ENCODE peak calls at places on chromosomes 13 and 19, in four cellular contexts. G is naive thymus-derived CD4-positive, alpha-beta T cell; R is right lobe of liver; C is fibroblast of lung. T is an unnamed sample.

GRCh38 chr19:20197747-20198146 is 30.7 kb downstream of the ZNF486 start:
- DNase-seq in R (no peak), C (no peak), G (no peak), T (no peak)

GRCh38 chr19:3669616-3670257 is 30.5 kb downstream of the PIP5K1C start:
- DNase-seq in G (no peak), R (no peak), C (no peak), T (no peak)

GRCh38 chr19:4597278-4597974 is 37.9 kb upstream of the SEMA6B start:
- DNase-seq in R (no peak), G (peak), C (no peak), T (no peak)

GRCh38 chr13:69857188-69857821 is 250.3 kb upstream of the ATXN8OS start:
- DNase-seq in R (no peak), C (peak), G (no peak), T (no peak)

GRCh38 chr13:76667551-76667950 is 218.7 kb downstream of the KCTD12 start:
- DNase-seq in R (no peak), C (peak), G (peak), T (no peak)

GRCh38 chr19:38517321-38517720 is 83.8 kb downstream of the RYR1 start:
- DNase-seq in R (no peak), C (no peak), G (no peak), T (no peak)

GRCh38 chr13:50365683-50366391 is 350.6 kb downstream of the KCNRG start:
- DNase-seq in G (no peak), C (peak), R (no peak), T (peak)

GRCh38 chr13:47256618-47257017 is 359.8 kb upstream of the HTR2A start:
- DNase-seq in R (no peak), C (peak), G (no peak), T (no peak)

GRCh38 chr13:21053231-21053630 is 8.2 kb downstream of the LATS2 start:
- DNase-seq in R (no peak), C (no peak), G (no peak), T (no peak)

GRCh38 chr19:20028611-20029010 is 10.7 kb downstream of the ZNF682 start:
- DNase-seq in G (no peak), C (no peak), R (no peak), T (no peak)

GRCh38 chr19:13100031-13100588 is 2.5 kb downstream of the LYL1 start:
- DNase-seq in R (no peak), C (peak), G (peak), T (no peak)

GRCh38 chr19:3365447-3366103 is 808 bp upstream of the NFIC start:
- DNase-seq in R (no peak), C (peak), G (no peak), T (peak)

GRCh38 chr13:68176486-68176885 is 946.4 kb upstream of the PCDH9 start:
- DNase-seq in G (no peak), C (peak), R (no peak), T (no peak)

GRCh38 chr13:79966502-79966901 is 374.4 kb downstream of the SPRY2 start:
- DNase-seq in R (no peak), G (no peak), C (no peak), T (peak)

GRCh38 chr19:11577451-11578341 is at the start of gene ACP5:
- DNase-seq in G (peak), R (no peak), C (no peak), T (no peak)
- H3K4me3 ChIP-seq in G (peak), R (peak), C (no peak), T (no peak)

DNA sequence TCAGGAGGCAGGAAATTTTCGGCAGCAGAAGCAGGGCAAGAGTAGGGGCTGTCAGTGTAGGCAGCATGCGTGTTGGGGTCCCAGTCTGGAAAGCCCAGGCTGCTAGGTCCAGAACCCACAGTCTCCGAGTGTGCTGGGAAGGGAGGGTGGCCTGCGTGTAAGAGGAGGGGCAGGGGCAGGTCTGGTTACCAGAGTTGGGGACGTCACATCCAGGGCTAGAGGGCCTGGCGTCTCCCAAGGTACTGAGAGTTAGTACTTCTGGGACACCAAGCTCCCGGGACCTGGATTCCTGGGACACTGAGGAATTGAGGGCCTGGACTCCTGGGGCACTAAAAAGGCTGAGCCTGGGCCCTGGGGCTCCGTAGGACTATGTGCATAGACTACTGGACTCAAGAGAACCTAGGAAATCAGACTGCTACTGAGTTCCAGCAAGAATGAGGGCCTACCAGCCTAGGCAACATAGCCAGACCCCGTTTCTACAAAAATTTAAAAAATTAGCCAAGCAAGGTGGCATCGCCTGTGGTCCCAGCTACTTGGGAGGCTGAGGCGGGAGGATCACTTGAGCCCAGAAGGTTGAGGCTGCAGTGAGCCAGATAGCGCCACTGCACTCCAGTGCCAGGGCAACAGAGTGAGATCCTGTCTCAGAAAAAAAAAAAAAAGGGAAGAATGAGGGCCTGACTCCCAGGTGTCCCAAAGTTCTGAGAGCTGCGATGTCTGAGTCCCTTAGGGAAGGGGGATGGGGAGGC is 2.5 kb downstream of the NFKBID start:
- DNase-seq in R (no peak), C (no peak), G (no peak), T (no peak)
- H3K4me3 ChIP-seq in R (no peak), C (peak), G (peak), T (no peak)

GRCh38 chr13:52737900-52738299 is 1.7 kb downstream of the CNMD start:
- DNase-seq in C (no peak), R (no peak), G (no peak), T (peak)
- H3K4me3 ChIP-seq in C (no peak), R (no peak), G (no peak), T (no peak)

DNA sequence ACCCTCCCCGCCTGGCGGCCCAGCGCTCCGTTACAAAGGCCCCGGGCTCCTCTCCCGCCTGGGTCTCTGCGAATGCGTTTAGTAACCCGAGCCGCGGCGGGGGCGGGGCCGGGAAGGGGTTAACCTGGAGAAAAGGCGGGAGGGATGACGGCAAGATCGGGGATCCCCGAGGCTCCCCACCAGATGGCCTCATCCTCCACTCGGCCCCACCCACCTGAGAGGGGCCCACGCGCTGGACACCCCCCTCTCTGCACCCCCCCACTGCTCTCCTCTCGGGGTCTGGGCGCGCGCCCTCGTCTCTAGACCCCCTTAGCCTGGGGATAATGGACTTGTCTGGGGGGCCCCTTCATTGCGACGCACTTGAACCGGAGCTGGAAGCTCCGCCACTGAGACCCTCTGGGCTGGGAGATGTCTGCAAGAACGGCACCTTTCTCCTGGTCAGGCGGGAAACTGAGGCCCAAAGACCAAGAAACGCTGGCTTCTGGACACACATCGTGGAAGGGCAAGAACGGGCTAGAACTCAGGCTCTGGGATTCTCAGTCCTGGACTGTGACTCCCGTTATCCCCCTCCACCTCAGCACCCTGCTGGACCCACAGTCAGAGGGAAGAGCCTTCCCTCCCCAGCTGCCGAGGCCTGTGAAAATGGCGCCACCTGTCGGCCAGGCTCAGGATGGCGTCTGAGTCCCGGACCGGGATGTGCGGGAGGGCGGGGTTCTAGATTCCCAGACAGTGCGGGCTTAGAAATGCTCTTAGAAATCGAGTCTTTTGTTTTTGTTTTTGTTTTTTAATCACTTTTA is 2.9 kb upstream of the LTBP4 start:
- DNase-seq in R (peak), G (peak), C (peak), T (peak)
- H3K4me3 ChIP-seq in R (no peak), G (no peak), C (peak), T (peak)

GRCh38 chr19:1647664-1648155 is 4.7 kb downstream of the TCF3 start:
- DNase-seq in R (no peak), G (no peak), C (no peak), T (no peak)

GRCh38 chr19:1649706-1650626 is 2.4 kb downstream of the TCF3 start:
- DNase-seq in R (no peak), C (no peak), G (no peak), T (peak)

GRCh38 chr19:1650627-1651009 is 1.8 kb downstream of the TCF3 start:
- DNase-seq in R (no peak), C (peak), G (peak), T (peak)

GRCh38 chr19:1648156-1648925 is 4.1 kb downstream of the TCF3 start:
- DNase-seq in G (no peak), C (no peak), R (no peak), T (no peak)

DNA sequence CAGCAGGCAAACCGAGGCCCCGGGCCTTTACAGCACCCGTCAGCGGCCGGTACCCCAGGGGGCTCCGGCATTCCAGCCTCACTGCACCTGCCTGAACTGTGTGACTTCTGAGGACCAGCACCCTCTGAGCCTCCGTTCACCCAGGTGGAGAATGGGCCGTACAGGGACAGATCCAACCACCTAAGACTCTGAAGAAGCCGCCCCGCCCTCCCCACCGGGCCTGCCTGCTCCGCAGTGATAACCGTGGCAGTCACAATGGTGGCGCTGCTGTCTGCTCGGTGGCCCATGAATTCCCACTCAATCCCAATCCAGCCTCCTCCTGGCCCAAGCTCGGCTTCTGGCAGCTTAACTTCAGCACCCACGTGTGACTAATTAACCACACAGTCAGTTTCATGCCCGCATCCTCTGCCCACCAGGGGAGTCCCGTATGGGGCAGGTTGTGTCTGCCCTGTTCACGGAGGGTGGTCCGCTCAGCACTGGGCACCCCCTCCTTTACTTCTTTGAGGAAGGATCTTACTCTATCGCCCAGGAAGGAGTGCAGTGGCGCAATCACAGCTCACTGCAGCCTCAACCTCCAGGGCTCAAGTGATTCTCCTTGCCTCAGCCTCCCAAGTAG is 3.4 kb downstream of the TCF3 start:
- DNase-seq in R (no peak), G (no peak), C (peak), T (no peak)
- H3K4me3 ChIP-seq in R (no peak), G (no peak), C (no peak), T (no peak)

GRCh38 chr13:40660270-40660669 is 6.2 kb downstream of the FOXO1 start:
- DNase-seq in G (no peak), R (no peak), C (no peak), T (no peak)

GRCh38 chr13:40664100-40665060 is 2.1 kb downstream of the FOXO1 start:
- DNase-seq in R (peak), G (peak), C (peak), T (no peak)

GRCh38 chr13:40660692-40661091 is 5.7 kb downstream of the FOXO1 start:
- DNase-seq in R (no peak), G (no peak), C (no peak), T (no peak)

GRCh38 chr13:40665061-40665753 is 1.2 kb downstream of the FOXO1 start:
- DNase-seq in C (no peak), G (peak), R (peak), T (peak)

GRCh38 chr13:40662866-40663265 is 3.6 kb downstream of the FOXO1 start:
- DNase-seq in C (no peak), R (no peak), G (no peak), T (no peak)
- H3K4me3 ChIP-seq in C (no peak), R (no peak), G (peak), T (no peak)

DNA sequence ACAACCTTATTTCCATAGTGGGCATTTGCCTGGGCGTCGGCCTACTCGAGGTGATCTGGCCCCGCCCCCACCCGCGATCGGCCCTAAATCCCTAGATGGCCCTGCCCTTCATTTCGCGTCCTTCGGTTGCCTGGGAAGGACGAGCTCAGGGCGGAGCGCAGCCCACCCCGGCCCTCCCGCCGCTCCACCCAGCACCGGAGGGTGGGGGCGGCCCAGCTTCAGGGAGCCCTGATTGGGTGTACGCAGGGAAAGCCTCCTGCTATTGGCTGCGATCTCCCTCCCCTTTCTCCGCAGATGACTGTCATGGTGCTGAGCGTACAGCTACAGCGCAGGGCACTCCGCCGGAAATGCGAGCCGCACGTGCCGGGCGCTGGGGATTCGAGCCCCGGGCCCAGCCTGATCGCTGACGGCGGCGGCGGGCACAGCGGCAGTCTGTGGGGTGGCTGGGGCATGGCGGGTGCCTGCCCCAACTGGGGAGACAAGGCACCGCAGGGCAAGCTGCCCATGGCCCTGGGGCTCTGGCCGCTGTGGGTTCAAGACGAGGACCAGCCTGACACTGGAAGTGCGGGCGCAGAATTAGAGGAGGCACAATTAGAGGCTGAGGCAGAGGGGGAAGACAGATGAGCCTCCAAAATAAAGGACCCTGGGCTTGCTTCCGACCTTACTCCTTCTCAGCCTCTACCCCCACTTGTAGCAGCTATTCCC is 4.3 kb downstream of the CD37 start:
- DNase-seq in G (no peak), C (peak), R (peak), T (no peak)
- H3K4me3 ChIP-seq in G (no peak), C (no peak), R (peak), T (no peak)